ENCODE peak calls at places on chromosomes 2 and 18, in four cellular contexts. S is naive thymus-derived CD4-positive, alpha-beta T cell; X is Panc1; I is stomach. V is an unnamed sample.

GRCh38 chr2:200127852-200128251 is 172.5 kb downstream of the MAIP1 start:
- DNase-seq in S (no peak), X (no peak), I (no peak), V (no peak)

GRCh38 chr2:68861330-68861729 is 9.9 kb downstream of the BMP10 start:
- DNase-seq in S (no peak), X (no peak), I (no peak), V (no peak)

GRCh38 chr18:64799378-64799777 is 650.5 kb upstream of the LINC00305 start:
- DNase-seq in S (no peak), X (no peak), I (no peak), V (no peak)

GRCh38 chr2:201270293-201271001 is 10.1 kb downstream of the CASP8 start:
- DNase-seq in S (no peak), X (no peak), I (no peak), V (no peak)

GRCh38 chr18:64271264-64271663 is 122.4 kb upstream of the LINC00305 start:
- DNase-seq in S (no peak), X (no peak), I (no peak), V (no peak)

GRCh38 chr2:212494413-212495020 is 44.1 kb downstream of the ERBB4 start:
- DNase-seq in S (no peak), X (no peak), I (no peak), V (no peak)

GRCh38 chr2:187302619-187303018 is 145.4 kb downstream of the CALCRL start:
- DNase-seq in S (no peak), X (no peak), I (no peak), V (no peak)

GRCh38 chr2:9984861-9985480 is 33.5 kb downstream of the GRHL1 start:
- DNase-seq in S (no peak), X (no peak), I (no peak), V (no peak)

GRCh38 chr18:42047721-42048120 is 92.7 kb downstream of the PIK3C3 start:
- DNase-seq in S (no peak), X (no peak), I (no peak), V (no peak)

GRCh38 chr18:58886864-58887612 is 22.4 kb downstream of the ZNF532 start:
- DNase-seq in S (no peak), X (no peak), I (no peak), V (no peak)

GRCh38 chr2:196987654-196988364 is 61.3 kb upstream of the PGAP1 start:
- DNase-seq in S (no peak), X (peak; percentile 78), I (no peak), V (no peak)

GRCh38 chr2:106115250-106115649 is 78.9 kb downstream of the UXS1 start:
- DNase-seq in S (no peak), X (peak; percentile 57), I (no peak), V (no peak)

GRCh38 chr2:66721776-66722175 is 286.9 kb downstream of the MEIS1 start:
- DNase-seq in S (no peak), X (no peak), I (no peak), V (no peak)

GRCh38 chr18:63073481-63073880 is 246.1 kb downstream of the BCL2 start:
- DNase-seq in S (peak; percentile 8), X (peak; percentile 12), I (no peak), V (no peak)

GRCh38 chr2:44996356-44996755 is 12.9 kb downstream of the SIX2 start:
- DNase-seq in S (no peak), X (no peak), I (no peak), V (no peak)
- H3K27me3 ChIP-seq in S (peaks cover 5% of the 10 kb centered on the region), X (peaks cover 30% of the 10 kb centered on the region), I (no peaks in the 10 kb centered on the region), V (peaks cover 65% of the 10 kb centered on the region)

GRCh38 chr2:18558458-18558857 is 2.0 kb downstream of the RDH14 start:
- DNase-seq in S (no peak), X (no peak), I (no peak), V (no peak)
- H3K4me3 ChIP-seq in S (no peak overlapping the region), X (no peak overlapping the region), I (no peak overlapping the region), V (no peak overlapping the region)

GRCh38 chr2:240644859-240645301 is 19.6 kb downstream of the GPR35 start:
- DNase-seq in S (no peak), X (no peak), I (peak; percentile 14), V (peak; percentile 38)
- H3K27me3 ChIP-seq in S (no peaks in the 10 kb centered on the region), X (peaks cover 4% of the 10 kb centered on the region), I (no peaks in the 10 kb centered on the region), V (peaks cover 29% of the 10 kb centered on the region)

GRCh38 chr2:144455979-144456378 is 63.9 kb downstream of the ZEB2 start:
- DNase-seq in S (no peak), X (no peak), I (no peak), V (no peak)

GRCh38 chr2:144456680-144457079 is 63.2 kb downstream of the ZEB2 start:
- DNase-seq in S (no peak), X (no peak), I (no peak), V (no peak)

GRCh38 chr2:144460981-144461766 is 58.7 kb downstream of the ZEB2 start:
- DNase-seq in S (no peak), X (no peak), I (no peak), V (no peak)

GRCh38 chr2:144459937-144460336 is 60.0 kb downstream of the ZEB2 start:
- DNase-seq in S (no peak), X (no peak), I (no peak), V (no peak)

DNA sequence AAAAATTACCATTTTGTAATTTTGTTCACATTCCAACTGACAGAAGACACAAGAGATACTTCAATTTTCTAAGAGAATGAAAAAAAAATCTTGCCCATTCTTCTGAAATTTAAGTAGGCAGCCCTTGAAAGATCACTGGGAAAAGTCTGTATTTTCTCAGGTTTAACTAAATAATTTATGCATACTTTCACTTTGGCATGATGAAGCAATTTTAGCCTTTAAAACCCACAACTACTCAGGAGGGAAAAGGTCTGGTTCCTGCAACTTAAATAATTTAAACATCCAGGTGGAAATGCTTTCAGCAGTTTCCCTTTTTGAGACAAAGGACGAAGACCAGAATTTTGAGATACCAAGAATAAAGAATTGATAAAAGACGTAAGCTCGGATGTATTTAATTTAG is 61.4 kb downstream of the ZEB2 start:
- DNase-seq in S (no peak), X (no peak), I (no peak), V (no peak)
- H3K4me3 ChIP-seq in S (no peak overlapping the region), X (no peak overlapping the region), I (no peak overlapping the region), V (no peak overlapping the region)

GRCh38 chr2:204135752-204136151 is 199.2 kb downstream of the ICOS start:
- DNase-seq in S (no peak), X (no peak), I (no peak), V (no peak)

GRCh38 chr2:204134421-204134820 is 197.9 kb downstream of the ICOS start:
- DNase-seq in S (no peak), X (no peak), I (no peak), V (no peak)

GRCh38 chr2:204127238-204127637 is 190.7 kb downstream of the ICOS start:
- DNase-seq in S (no peak), X (no peak), I (no peak), V (no peak)

GRCh38 chr2:204129591-204130270 is 193.2 kb downstream of the ICOS start:
- DNase-seq in S (no peak), X (no peak), I (no peak), V (no peak)

GRCh38 chr2:204131621-204132020 is 195.1 kb downstream of the ICOS start:
- DNase-seq in S (no peak), X (no peak), I (no peak), V (no peak)
- H3K27me3 ChIP-seq in S (no peaks in the 10 kb centered on the region), X (peaks cover 5% of the 10 kb centered on the region), I (no peaks in the 10 kb centered on the region), V (no peaks in the 10 kb centered on the region)

GRCh38 chr2:88450186-88450585 is 2.3 kb downstream of the FOXI3 start:
- DNase-seq in S (no peak), X (no peak), I (no peak), V (peak; percentile 60)

GRCh38 chr2:88452980-88453582 is 588 bp upstream of the FOXI3 start:
- DNase-seq in S (no peak), X (no peak), I (no peak), V (peak; percentile 26)

GRCh38 chr2:88450925-88451575 is 1.4 kb downstream of the FOXI3 start:
- DNase-seq in S (no peak), X (no peak), I (no peak), V (peak; percentile 15)

GRCh38 chr2:88452151-88452851 is at the start of gene FOXI3:
- DNase-seq in S (no peak), X (no peak), I (no peak), V (peak; percentile 64)

DNA sequence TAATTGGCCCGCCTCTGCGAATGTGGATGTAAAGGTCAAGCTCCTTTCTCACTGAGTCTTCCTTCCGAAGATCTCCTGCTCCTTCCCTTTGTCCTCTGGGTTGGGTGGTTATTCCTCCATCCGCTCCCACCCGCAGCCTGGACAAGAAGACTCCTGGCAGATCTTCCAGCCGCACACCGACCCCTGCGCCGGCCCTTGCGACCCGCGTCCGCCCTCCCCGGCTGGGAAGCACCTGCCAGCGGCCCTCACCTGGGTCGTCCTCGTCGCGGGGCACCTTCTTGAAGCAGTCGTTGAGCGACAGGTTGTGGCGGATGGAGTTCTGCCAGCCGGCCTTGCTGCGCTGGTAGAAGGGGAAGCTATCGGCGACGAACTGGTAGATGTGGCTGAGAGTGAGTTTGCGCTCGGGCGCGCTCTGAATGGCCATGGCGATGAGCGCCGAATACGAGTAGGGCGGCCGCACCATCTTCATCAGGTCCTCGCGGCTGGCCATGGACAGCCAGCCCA is 794 bp downstream of the FOXI3 start:
- DNase-seq in S (no peak), X (no peak), I (no peak), V (peak; percentile 65)
- H3K4me3 ChIP-seq in S (no peak overlapping the region), X (no peak overlapping the region), I (no peak overlapping the region), V (no peak overlapping the region)

DNA sequence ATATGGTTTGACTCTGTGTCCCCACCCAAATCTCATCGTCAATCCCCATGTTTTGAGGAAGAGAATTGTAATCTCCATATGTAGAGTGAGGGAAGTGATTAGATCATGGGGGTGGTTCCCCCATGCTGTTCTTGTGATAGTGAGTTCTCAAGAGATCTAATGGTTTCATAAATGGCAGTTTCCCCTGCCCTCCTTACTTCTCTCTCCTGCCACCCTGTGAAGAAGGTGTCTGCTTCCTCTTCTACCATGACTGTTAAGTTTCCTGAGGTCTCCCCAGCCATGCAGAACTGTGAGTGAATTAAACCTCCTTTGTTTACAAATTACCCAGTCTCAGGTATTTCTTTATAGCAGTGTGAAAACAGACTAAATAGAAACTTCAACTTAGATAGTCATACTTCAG is 69.5 kb downstream of the SESTD1 start:
- DNase-seq in S (no peak), X (no peak), I (no peak), V (no peak)
- H3K27me3 ChIP-seq in S (no peaks in the 10 kb centered on the region), X (no peaks in the 10 kb centered on the region), I (no peaks in the 10 kb centered on the region), V (no peaks in the 10 kb centered on the region)

GRCh38 chr18:48922203-48922800 is 28.5 kb downstream of the SMAD7 start:
- DNase-seq in S (no peak), X (no peak), I (no peak), V (no peak)
- H3K4me3 ChIP-seq in S (no peak overlapping the region), X (no peak overlapping the region), I (peak overlapping the region; percentile 40), V (peak overlapping the region; percentile 44)

V was measured in upper lobe of right lung.